ENCODE peak calls at places on chromosome 14, in four cellular contexts. One of them, this sample, is unnamed.

GRCh38 chr14:32403688-32404087 is 74.6 kb downstream of the AKAP6 start:
- DNase-seq in ovary: no peak
- DNase-seq in A549: no peak
- DNase-seq in K562: no peak
- DNase-seq in this sample: no peak

GRCh38 chr14:70920608-70921007 is 13.3 kb downstream of the PCNX1 start:
- DNase-seq in ovary: no peak
- DNase-seq in A549: no peak
- DNase-seq in K562: no peak
- DNase-seq in this sample: no peak

GRCh38 chr14:36662543-36663403 is 1.1 kb downstream of the PAX9 start:
- DNase-seq in ovary: no peak
- DNase-seq in A549: peak
- DNase-seq in K562: peak
- DNase-seq in this sample: no peak

GRCh38 chr14:64708148-64709004 is 4.2 kb downstream of the PLEKHG3 start:
- DNase-seq in ovary: no peak
- DNase-seq in A549: peak
- DNase-seq in K562: no peak
- DNase-seq in this sample: peak

GRCh38 chr14:83170165-83170564 is 1636.5 kb upstream of the SEL1L start:
- DNase-seq in ovary: no peak
- DNase-seq in A549: no peak
- DNase-seq in K562: no peak
- DNase-seq in this sample: no peak

GRCh38 chr14:80264698-80265097 is 53.4 kb upstream of the DIO2 start:
- DNase-seq in ovary: no peak
- DNase-seq in A549: no peak
- DNase-seq in K562: no peak
- DNase-seq in this sample: no peak

GRCh38 chr14:76267322-76268012 is 108.5 kb upstream of the ESRRB start:
- DNase-seq in ovary: peak
- DNase-seq in A549: no peak
- DNase-seq in K562: no peak
- DNase-seq in this sample: peak

GRCh38 chr14:20719777-20720176 is 25.9 kb upstream of the EDDM3A start:
- DNase-seq in ovary: no peak
- DNase-seq in A549: no peak
- DNase-seq in K562: no peak
- DNase-seq in this sample: no peak

GRCh38 chr14:106506901-106507305 is 980.5 kb downstream of the TMEM121 start:
- DNase-seq in ovary: no peak
- DNase-seq in A549: no peak
- DNase-seq in K562: no peak
- DNase-seq in this sample: no peak

GRCh38 chr14:36726128-36726527 is 64.5 kb downstream of the PAX9 start:
- DNase-seq in ovary: no peak
- DNase-seq in A549: no peak
- DNase-seq in K562: no peak
- DNase-seq in this sample: no peak

GRCh38 chr14:85587152-85587697 is 57.3 kb downstream of the FLRT2 start:
- DNase-seq in ovary: no peak
- DNase-seq in A549: peak
- DNase-seq in K562: no peak
- DNase-seq in this sample: no peak

GRCh38 chr14:59619071-59619470 is 42.5 kb upstream of the CCDC175 start:
- DNase-seq in ovary: no peak
- DNase-seq in A549: no peak
- DNase-seq in K562: no peak
- DNase-seq in this sample: no peak

DNA sequence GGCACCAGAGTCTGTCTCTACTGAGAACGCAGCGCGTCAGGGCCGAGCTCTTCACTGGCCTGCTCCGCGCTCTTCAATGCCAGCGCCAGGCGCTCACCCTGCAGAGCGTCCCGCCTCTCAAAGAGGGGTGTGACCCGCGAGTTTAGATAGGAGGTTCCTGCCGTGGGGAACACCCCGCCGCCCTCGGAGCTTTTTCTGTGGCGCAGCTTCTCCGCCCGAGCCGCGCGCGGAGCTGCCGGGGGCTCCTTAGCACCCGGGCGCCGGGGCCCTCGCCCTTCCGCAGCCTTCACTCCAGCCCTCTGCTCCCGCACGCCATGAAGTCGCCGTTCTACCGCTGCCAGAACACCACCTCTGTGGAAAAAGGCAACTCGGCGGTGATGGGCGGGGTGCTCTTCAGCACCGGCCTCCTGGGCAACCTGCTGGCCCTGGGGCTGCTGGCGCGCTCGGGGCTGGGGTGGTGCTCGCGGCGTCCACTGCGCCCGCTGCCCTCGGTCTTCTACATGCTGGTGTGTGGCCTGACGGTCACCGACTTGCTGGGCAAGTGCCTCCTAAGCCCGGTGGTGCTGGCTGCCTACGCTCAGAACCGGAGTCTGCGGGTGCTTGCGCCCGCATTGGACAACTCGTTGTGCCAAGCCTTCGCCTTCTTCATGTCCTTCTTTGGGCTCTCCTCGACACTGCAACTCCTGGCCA is at the start of gene PTGDR:
- DNase-seq in ovary: peak
- DNase-seq in A549: no peak
- DNase-seq in K562: no peak
- DNase-seq in this sample: no peak
- H3K27ac ChIP-seq in ovary: no peak
- H3K27ac ChIP-seq in A549: no peak
- H3K27ac ChIP-seq in K562: no peak
- H3K27ac ChIP-seq in this sample: no peak

GRCh38 chr14:49892301-49892635 is 614 bp upstream of the ARF6 start:
- DNase-seq in ovary: no peak
- DNase-seq in A549: peak
- DNase-seq in K562: peak
- DNase-seq in this sample: peak
- TF ChIP-seq EP300 in ovary: no peak
- TF ChIP-seq EP300 in A549: no peak
- TF ChIP-seq EP300 in K562: peak
- TF ChIP-seq EP300 in this sample: no peak

GRCh38 chr14:67265131-67265530 is 23.9 kb downstream of the PALS1 start:
- DNase-seq in ovary: no peak
- DNase-seq in A549: no peak
- DNase-seq in K562: peak
- DNase-seq in this sample: no peak

GRCh38 chr14:67260114-67260513 is 18.9 kb downstream of the PALS1 start:
- DNase-seq in ovary: no peak
- DNase-seq in A549: no peak
- DNase-seq in K562: no peak
- DNase-seq in this sample: no peak

GRCh38 chr14:67267929-67268328 is 26.7 kb downstream of the PALS1 start:
- DNase-seq in ovary: no peak
- DNase-seq in A549: no peak
- DNase-seq in K562: no peak
- DNase-seq in this sample: no peak

GRCh38 chr14:67260965-67261364 is 19.7 kb downstream of the PALS1 start:
- DNase-seq in ovary: no peak
- DNase-seq in A549: no peak
- DNase-seq in K562: no peak
- DNase-seq in this sample: no peak

GRCh38 chr14:67263499-67264149 is 22.4 kb downstream of the PALS1 start:
- DNase-seq in ovary: no peak
- DNase-seq in A549: no peak
- DNase-seq in K562: no peak
- DNase-seq in this sample: no peak
- H3K27ac ChIP-seq in ovary: no peak
- H3K27ac ChIP-seq in A549: no peak
- H3K27ac ChIP-seq in K562: no peak
- H3K27ac ChIP-seq in this sample: peak

DNA sequence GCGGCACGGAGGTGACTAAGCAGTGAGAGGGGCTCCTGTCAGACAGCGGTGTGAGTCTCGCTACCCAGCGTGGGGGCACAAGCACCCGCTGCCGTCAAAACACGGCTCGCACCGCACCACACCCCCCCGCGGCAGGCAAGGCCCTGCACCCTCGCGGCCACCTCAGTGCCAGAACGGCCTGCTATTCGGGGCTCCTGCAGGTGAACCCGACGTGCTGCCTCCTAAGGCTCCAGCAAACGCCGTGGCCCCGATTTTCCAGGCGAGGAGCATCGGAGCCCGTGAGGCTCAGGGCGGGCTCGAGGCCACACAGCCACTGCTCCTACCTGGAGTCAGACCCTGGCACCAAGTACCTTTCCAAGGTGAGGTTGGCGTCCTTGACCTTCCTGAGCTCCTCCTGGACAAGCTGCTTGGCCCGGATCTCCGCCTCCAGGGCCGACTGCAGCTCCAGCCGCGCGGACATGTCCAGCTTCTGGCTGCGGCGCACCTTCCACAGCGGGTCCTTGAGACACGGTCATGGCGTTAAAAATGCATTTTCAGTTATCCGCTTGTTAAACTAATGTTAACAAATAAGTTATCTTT is 41.8 kb downstream of the AMN start:
- DNase-seq in ovary: no peak
- DNase-seq in A549: no peak
- DNase-seq in K562: no peak
- DNase-seq in this sample: no peak
- TF ChIP-seq EP300 in ovary: no peak
- TF ChIP-seq EP300 in A549: no peak
- TF ChIP-seq EP300 in K562: no peak
- TF ChIP-seq EP300 in this sample: no peak

DNA sequence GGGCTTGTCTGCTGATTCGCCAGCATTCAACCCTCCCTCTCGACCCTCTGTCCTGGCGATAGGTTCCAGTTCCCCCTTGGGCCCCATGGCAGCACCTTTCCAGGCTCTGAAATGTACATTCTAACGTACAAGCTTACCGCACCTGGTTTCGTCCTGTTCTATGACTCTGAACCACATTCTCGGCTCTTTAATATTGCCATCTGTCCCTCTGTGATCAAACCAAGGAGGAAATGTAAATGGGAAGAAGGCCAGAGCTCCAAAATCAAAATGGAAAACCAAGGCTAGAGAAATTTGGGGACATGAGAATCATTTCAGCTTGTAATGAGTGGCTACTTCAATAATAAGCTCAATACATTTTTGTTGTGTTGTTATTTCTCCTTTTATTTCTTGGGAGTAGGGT is 117.2 kb downstream of the TTC7B start:
- DNase-seq in ovary: no peak
- DNase-seq in A549: no peak
- DNase-seq in K562: no peak
- DNase-seq in this sample: no peak
- H3K27ac ChIP-seq in ovary: peak
- H3K27ac ChIP-seq in A549: no peak
- H3K27ac ChIP-seq in K562: no peak
- H3K27ac ChIP-seq in this sample: peak

GRCh38 chr14:68612049-68612448 is 180.8 kb downstream of the ZFP36L1 start:
- DNase-seq in ovary: no peak
- DNase-seq in A549: no peak
- DNase-seq in K562: no peak
- DNase-seq in this sample: no peak
- TF ChIP-seq EP300 in ovary: no peak
- TF ChIP-seq EP300 in A549: no peak
- TF ChIP-seq EP300 in K562: no peak
- TF ChIP-seq EP300 in this sample: no peak

GRCh38 chr14:104880584-104881210 is 15.6 kb downstream of the CEP170B start:
- DNase-seq in ovary: no peak
- DNase-seq in A549: no peak
- DNase-seq in K562: no peak
- DNase-seq in this sample: no peak
- H3K27ac ChIP-seq in ovary: no peak
- H3K27ac ChIP-seq in A549: no peak
- H3K27ac ChIP-seq in K562: no peak
- H3K27ac ChIP-seq in this sample: no peak

GRCh38 chr14:43625294-43625693 is 881.8 kb downstream of the FSCB start:
- DNase-seq in ovary: no peak
- DNase-seq in A549: no peak
- DNase-seq in K562: no peak
- DNase-seq in this sample: no peak

GRCh38 chr14:43621282-43621681 is 885.8 kb downstream of the FSCB start:
- DNase-seq in ovary: no peak
- DNase-seq in A549: no peak
- DNase-seq in K562: no peak
- DNase-seq in this sample: no peak
- TF ChIP-seq EP300 in ovary: no peak
- TF ChIP-seq EP300 in A549: no peak
- TF ChIP-seq EP300 in K562: no peak
- TF ChIP-seq EP300 in this sample: no peak

GRCh38 chr14:22845821-22846625 is 9.6 kb downstream of the MMP14 start:
- DNase-seq in ovary: no peak
- DNase-seq in A549: no peak
- DNase-seq in K562: no peak
- DNase-seq in this sample: peak
- H3K27ac ChIP-seq in ovary: peak
- H3K27ac ChIP-seq in A549: no peak
- H3K27ac ChIP-seq in K562: no peak
- H3K27ac ChIP-seq in this sample: peak

DNA sequence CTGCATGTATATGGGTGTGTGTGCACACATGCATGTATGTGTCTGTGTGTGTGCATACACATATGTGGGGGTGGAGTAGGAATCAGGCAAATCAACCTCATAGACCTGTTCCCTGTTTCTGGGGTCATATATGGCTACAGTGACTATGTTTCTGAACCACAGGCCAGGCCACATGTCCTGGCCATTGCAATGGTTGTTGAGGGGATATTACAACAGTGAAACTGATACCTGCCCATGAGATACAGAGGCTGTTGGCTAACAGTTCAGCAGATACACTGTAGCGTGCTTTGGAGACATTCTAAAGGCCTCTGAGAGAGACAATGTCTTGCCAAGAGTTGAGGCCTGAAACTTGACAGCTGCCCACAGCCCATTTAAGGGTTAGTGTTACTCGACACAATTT is 47.3 kb upstream of the FOS start:
- DNase-seq in ovary: no peak
- DNase-seq in A549: no peak
- DNase-seq in K562: no peak
- DNase-seq in this sample: no peak
- TF ChIP-seq EP300 in ovary: no peak
- TF ChIP-seq EP300 in A549: no peak
- TF ChIP-seq EP300 in K562: no peak
- TF ChIP-seq EP300 in this sample: no peak

This sample was measured in sigmoid colon.